ENCODE peak calls at places on chromosomes 1 and 21, in seven cellular contexts. One of them, this sample, is unnamed.

GRCh38 chr21:46000182-46000730 is 18.7 kb downstream of the COL6A1 start:
- DNase-seq in adrenal gland: no peak
- DNase-seq in K562: no peak
- DNase-seq in GM23338: no peak
- DNase-seq in breast epithelium: peak; percentile 36
- DNase-seq in left ventricle myocardium inferior: peak; percentile 17
- DNase-seq in spleen: no peak
- DNase-seq in this sample: no peak

GRCh38 chr1:181112071-181112929 is 23.8 kb downstream of the IER5 start:
- DNase-seq in adrenal gland: peak; percentile 75
- DNase-seq in K562: peak; percentile 88
- DNase-seq in GM23338: no peak
- DNase-seq in breast epithelium: peak; percentile 76
- DNase-seq in left ventricle myocardium inferior: peak; percentile 67
- DNase-seq in spleen: no peak
- DNase-seq in this sample: no peak

GRCh38 chr1:220810963-220811362 is 24.2 kb downstream of the MTARC1 start:
- DNase-seq in adrenal gland: no peak
- DNase-seq in K562: no peak
- DNase-seq in GM23338: no peak
- DNase-seq in breast epithelium: no peak
- DNase-seq in left ventricle myocardium inferior: no peak
- DNase-seq in spleen: no peak
- DNase-seq in this sample: no peak

GRCh38 chr1:100866041-100866900 is 28.4 kb downstream of the EXTL2 start:
- DNase-seq in adrenal gland: no peak
- DNase-seq in K562: peak; percentile 48
- DNase-seq in GM23338: peak; percentile 29
- DNase-seq in breast epithelium: no peak
- DNase-seq in left ventricle myocardium inferior: no peak
- DNase-seq in spleen: no peak
- DNase-seq in this sample: no peak

GRCh38 chr1:112515311-112516009 is 6.7 kb downstream of the WNT2B start:
- DNase-seq in adrenal gland: no peak
- DNase-seq in K562: peak; percentile 19
- DNase-seq in GM23338: peak; percentile 61
- DNase-seq in breast epithelium: no peak
- DNase-seq in left ventricle myocardium inferior: no peak
- DNase-seq in spleen: no peak
- DNase-seq in this sample: no peak

GRCh38 chr1:26020941-26021646 is 481 bp upstream of the EXTL1 start:
- DNase-seq in adrenal gland: no peak
- DNase-seq in K562: no peak
- DNase-seq in GM23338: no peak
- DNase-seq in breast epithelium: no peak
- DNase-seq in left ventricle myocardium inferior: no peak
- DNase-seq in spleen: no peak
- DNase-seq in this sample: no peak

GRCh38 chr1:39036678-39037077 is 10.5 kb downstream of the NDUFS5 start:
- DNase-seq in adrenal gland: no peak
- DNase-seq in K562: no peak
- DNase-seq in GM23338: no peak
- DNase-seq in breast epithelium: no peak
- DNase-seq in left ventricle myocardium inferior: no peak
- DNase-seq in spleen: no peak
- DNase-seq in this sample: no peak

GRCh38 chr1:75614455-75615379 is 3.8 kb upstream of the SLC44A5 start:
- DNase-seq in adrenal gland: no peak
- DNase-seq in K562: peak; percentile 67
- DNase-seq in GM23338: peak; percentile 93
- DNase-seq in breast epithelium: no peak
- DNase-seq in left ventricle myocardium inferior: peak; percentile 14
- DNase-seq in spleen: peak; percentile 85
- DNase-seq in this sample: peak; percentile 32

GRCh38 chr1:3275471-3276340 is 178.8 kb upstream of the ARHGEF16 start:
- DNase-seq in adrenal gland: no peak
- DNase-seq in K562: no peak
- DNase-seq in GM23338: no peak
- DNase-seq in breast epithelium: no peak
- DNase-seq in left ventricle myocardium inferior: peak; percentile 38
- DNase-seq in spleen: no peak
- DNase-seq in this sample: no peak

GRCh38 chr1:217311766-217312165 is 319.1 kb downstream of the GPATCH2 start:
- DNase-seq in adrenal gland: no peak
- DNase-seq in K562: no peak
- DNase-seq in GM23338: peak; percentile 65
- DNase-seq in breast epithelium: no peak
- DNase-seq in left ventricle myocardium inferior: no peak
- DNase-seq in spleen: no peak
- DNase-seq in this sample: no peak

GRCh38 chr1:160641323-160642280 is 5.2 kb downstream of the SLAMF1 start:
- DNase-seq in adrenal gland: no peak
- DNase-seq in K562: no peak
- DNase-seq in GM23338: no peak
- DNase-seq in breast epithelium: no peak
- DNase-seq in left ventricle myocardium inferior: no peak
- DNase-seq in spleen: no peak
- DNase-seq in this sample: no peak

GRCh38 chr1:41314781-41315481 is 46.3 kb upstream of the FOXO6 start:
- DNase-seq in adrenal gland: no peak
- DNase-seq in K562: no peak
- DNase-seq in GM23338: peak; percentile 39
- DNase-seq in breast epithelium: no peak
- DNase-seq in left ventricle myocardium inferior: no peak
- DNase-seq in spleen: no peak
- DNase-seq in this sample: no peak

GRCh38 chr1:33477451-33477850 is 5.0 kb downstream of the ZSCAN20 start:
- DNase-seq in adrenal gland: no peak
- DNase-seq in K562: no peak
- DNase-seq in GM23338: no peak
- DNase-seq in breast epithelium: no peak
- DNase-seq in left ventricle myocardium inferior: no peak
- DNase-seq in spleen: no peak
- DNase-seq in this sample: no peak

GRCh38 chr1:33470495-33471012 is 1.9 kb upstream of the ZSCAN20 start:
- DNase-seq in adrenal gland: peak; percentile 72
- DNase-seq in K562: peak; percentile 83
- DNase-seq in GM23338: peak; percentile 91
- DNase-seq in breast epithelium: peak; percentile 67
- DNase-seq in left ventricle myocardium inferior: peak; percentile 79
- DNase-seq in spleen: peak; percentile 87
- DNase-seq in this sample: peak; percentile 52

GRCh38 chr1:33471416-33471815 is 1.0 kb upstream of the ZSCAN20 start:
- DNase-seq in adrenal gland: no peak
- DNase-seq in K562: no peak
- DNase-seq in GM23338: no peak
- DNase-seq in breast epithelium: no peak
- DNase-seq in left ventricle myocardium inferior: no peak
- DNase-seq in spleen: no peak
- DNase-seq in this sample: no peak

GRCh38 chr1:33472349-33472980 is at the start of gene ZSCAN20:
- DNase-seq in adrenal gland: peak; percentile 96
- DNase-seq in K562: peak; percentile 97
- DNase-seq in GM23338: peak; percentile 98
- DNase-seq in breast epithelium: peak; percentile 98
- DNase-seq in left ventricle myocardium inferior: peak; percentile 98
- DNase-seq in spleen: peak; percentile 96
- DNase-seq in this sample: peak; percentile 82

DNA sequence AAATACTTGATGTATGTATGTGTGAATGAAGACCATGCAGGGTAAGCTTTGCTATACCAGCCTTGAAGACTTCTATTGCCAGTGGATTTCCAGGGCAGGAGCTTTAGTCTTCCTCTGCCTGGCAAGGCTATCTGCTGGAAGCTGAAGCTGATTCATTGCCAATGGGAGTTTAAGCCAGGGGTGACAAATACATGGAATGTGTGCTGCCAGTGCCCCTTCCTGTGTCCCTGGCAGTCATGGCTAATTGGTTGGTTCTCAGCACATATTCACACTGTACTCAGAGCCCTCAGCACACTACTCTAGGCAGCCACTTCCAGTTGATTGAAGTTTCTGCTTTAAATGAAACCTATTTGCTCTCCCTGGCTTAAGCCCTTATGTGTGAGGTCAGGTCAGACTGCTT is 1.5 kb downstream of the ZSCAN20 start:
- DNase-seq in adrenal gland: no peak
- DNase-seq in K562: no peak
- DNase-seq in GM23338: no peak
- DNase-seq in breast epithelium: no peak
- DNase-seq in left ventricle myocardium inferior: no peak
- DNase-seq in spleen: no peak
- DNase-seq in this sample: no peak
- H3K27me3 ChIP-seq in adrenal gland: no peaks in the 10 kb centered on the region
- H3K27me3 ChIP-seq in K562: no peaks in the 10 kb centered on the region
- H3K27me3 ChIP-seq in GM23338: no peaks in the 10 kb centered on the region
- H3K27me3 ChIP-seq in breast epithelium: no peaks in the 10 kb centered on the region
- H3K27me3 ChIP-seq in left ventricle myocardium inferior: no peaks in the 10 kb centered on the region
- H3K27me3 ChIP-seq in spleen: no peaks in the 10 kb centered on the region
- H3K27me3 ChIP-seq in this sample: no peaks in the 10 kb centered on the region

DNA sequence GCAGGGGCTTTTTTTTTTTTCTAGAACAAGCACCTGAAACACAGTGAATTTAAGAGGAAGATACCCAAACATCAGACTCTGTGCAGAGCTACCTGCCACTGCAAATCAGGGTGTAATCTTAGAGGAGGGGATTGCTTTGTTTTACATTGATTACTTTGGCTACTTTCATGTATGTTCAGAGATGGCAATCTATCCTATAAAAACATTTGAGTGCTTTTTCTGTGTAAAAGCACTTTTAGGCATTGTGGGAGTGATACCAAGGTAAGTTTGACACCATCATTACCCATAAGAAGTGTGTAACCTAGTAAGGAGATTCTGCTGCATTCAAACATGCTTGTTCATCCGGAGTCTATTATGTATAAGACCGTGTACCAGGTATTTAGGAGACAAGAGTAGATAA is 50.1 kb downstream of the ZFYVE9 start:
- DNase-seq in adrenal gland: no peak
- DNase-seq in K562: no peak
- DNase-seq in GM23338: no peak
- DNase-seq in breast epithelium: no peak
- DNase-seq in left ventricle myocardium inferior: no peak
- DNase-seq in spleen: no peak
- DNase-seq in this sample: no peak
- TF ChIP-seq CTCF in adrenal gland: no peak
- TF ChIP-seq CTCF in K562: no peak
- TF ChIP-seq CTCF in GM23338: no peak
- TF ChIP-seq CTCF in breast epithelium: no peak
- TF ChIP-seq CTCF in left ventricle myocardium inferior: no peak
- TF ChIP-seq CTCF in spleen: no peak
- TF ChIP-seq CTCF in this sample: no peak

GRCh38 chr21:36745459-36745858 is 46.5 kb downstream of the SIM2 start:
- DNase-seq in adrenal gland: no peak
- DNase-seq in K562: no peak
- DNase-seq in GM23338: no peak
- DNase-seq in breast epithelium: no peak
- DNase-seq in left ventricle myocardium inferior: no peak
- DNase-seq in spleen: no peak
- DNase-seq in this sample: no peak

GRCh38 chr21:36750579-36750959 is 51.7 kb downstream of the SIM2 start:
- DNase-seq in adrenal gland: no peak
- DNase-seq in K562: no peak
- DNase-seq in GM23338: no peak
- DNase-seq in breast epithelium: no peak
- DNase-seq in left ventricle myocardium inferior: no peak
- DNase-seq in spleen: no peak
- DNase-seq in this sample: no peak

GRCh38 chr21:36747114-36747814 is 48.3 kb downstream of the SIM2 start:
- DNase-seq in adrenal gland: peak; percentile 20
- DNase-seq in K562: peak; percentile 31
- DNase-seq in GM23338: peak; percentile 52
- DNase-seq in breast epithelium: no peak
- DNase-seq in left ventricle myocardium inferior: peak; percentile 23
- DNase-seq in spleen: peak; percentile 29
- DNase-seq in this sample: no peak

GRCh38 chr21:36749935-36750578 is 51.1 kb downstream of the SIM2 start:
- DNase-seq in adrenal gland: no peak
- DNase-seq in K562: no peak
- DNase-seq in GM23338: peak; percentile 98
- DNase-seq in breast epithelium: no peak
- DNase-seq in left ventricle myocardium inferior: no peak
- DNase-seq in spleen: peak; percentile 38
- DNase-seq in this sample: no peak

DNA sequence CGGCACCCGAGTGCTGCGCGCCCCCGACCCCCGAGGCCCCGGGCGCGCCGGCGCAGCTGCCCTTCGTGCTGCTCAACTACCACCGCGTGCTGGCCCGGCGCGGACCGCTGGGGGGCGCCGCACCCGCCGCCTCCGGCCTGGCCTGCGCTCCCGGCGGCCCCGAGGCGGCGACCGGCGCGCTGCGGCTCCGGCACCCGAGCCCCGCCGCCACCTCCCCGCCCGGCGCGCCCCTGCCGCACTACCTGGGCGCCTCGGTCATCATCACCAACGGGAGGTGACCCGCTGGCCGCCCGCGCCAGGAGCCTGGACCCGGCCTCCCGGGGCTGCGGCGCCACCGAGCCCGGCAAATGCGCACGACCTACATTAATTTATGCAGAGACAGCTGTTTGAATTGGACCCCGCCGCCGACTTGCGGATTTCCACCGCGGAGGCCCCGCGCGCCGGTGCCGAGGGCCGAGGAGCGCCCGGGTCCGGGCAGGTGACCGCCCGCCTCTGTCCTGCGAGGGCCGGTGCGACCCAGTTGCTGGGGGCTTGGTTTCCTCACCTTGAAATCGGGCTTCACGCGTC is 49.0 kb downstream of the SIM2 start:
- DNase-seq in adrenal gland: peak; percentile 69
- DNase-seq in K562: peak; percentile 70
- DNase-seq in GM23338: peak; percentile 85
- DNase-seq in breast epithelium: no peak
- DNase-seq in left ventricle myocardium inferior: peak; percentile 62
- DNase-seq in spleen: peak; percentile 75
- DNase-seq in this sample: no peak
- H3K4me3 ChIP-seq in adrenal gland: peak overlapping the region; percentile 32
- H3K4me3 ChIP-seq in K562: peak overlapping the region; percentile 21
- H3K4me3 ChIP-seq in GM23338: peak overlapping the region; percentile 59
- H3K4me3 ChIP-seq in breast epithelium: peak overlapping the region; percentile 44
- H3K4me3 ChIP-seq in left ventricle myocardium inferior: peak overlapping the region; percentile 72
- H3K4me3 ChIP-seq in spleen: peak overlapping the region; percentile 65
- H3K4me3 ChIP-seq in this sample: no peak overlapping the region

GRCh38 chr1:12435639-12436344 is 182.2 kb downstream of the DHRS3 start:
- DNase-seq in adrenal gland: no peak
- DNase-seq in K562: no peak
- DNase-seq in GM23338: no peak
- DNase-seq in breast epithelium: no peak
- DNase-seq in left ventricle myocardium inferior: no peak
- DNase-seq in spleen: no peak
- DNase-seq in this sample: no peak

GRCh38 chr1:12436345-12436658 is 181.7 kb downstream of the DHRS3 start:
- DNase-seq in adrenal gland: no peak
- DNase-seq in K562: peak; percentile 48
- DNase-seq in GM23338: no peak
- DNase-seq in breast epithelium: no peak
- DNase-seq in left ventricle myocardium inferior: no peak
- DNase-seq in spleen: no peak
- DNase-seq in this sample: no peak

GRCh38 chr1:12437629-12438028 is 180.4 kb downstream of the DHRS3 start:
- DNase-seq in adrenal gland: no peak
- DNase-seq in K562: no peak
- DNase-seq in GM23338: no peak
- DNase-seq in breast epithelium: no peak
- DNase-seq in left ventricle myocardium inferior: no peak
- DNase-seq in spleen: no peak
- DNase-seq in this sample: no peak

GRCh38 chr1:12438349-12438924 is 179.6 kb downstream of the DHRS3 start:
- DNase-seq in adrenal gland: no peak
- DNase-seq in K562: no peak
- DNase-seq in GM23338: no peak
- DNase-seq in breast epithelium: no peak
- DNase-seq in left ventricle myocardium inferior: no peak
- DNase-seq in spleen: no peak
- DNase-seq in this sample: peak; percentile 67

GRCh38 chr1:12436817-12437599 is 181.0 kb downstream of the DHRS3 start:
- DNase-seq in adrenal gland: no peak
- DNase-seq in K562: peak; percentile 73
- DNase-seq in GM23338: no peak
- DNase-seq in breast epithelium: no peak
- DNase-seq in left ventricle myocardium inferior: no peak
- DNase-seq in spleen: no peak
- DNase-seq in this sample: no peak
- H3K27me3 ChIP-seq in adrenal gland: no peaks in the 10 kb centered on the region
- H3K27me3 ChIP-seq in K562: no peaks in the 10 kb centered on the region
- H3K27me3 ChIP-seq in GM23338: no peaks in the 10 kb centered on the region
- H3K27me3 ChIP-seq in breast epithelium: no peaks in the 10 kb centered on the region
- H3K27me3 ChIP-seq in left ventricle myocardium inferior: no peaks in the 10 kb centered on the region
- H3K27me3 ChIP-seq in spleen: no peaks in the 10 kb centered on the region
- H3K27me3 ChIP-seq in this sample: no peaks in the 10 kb centered on the region

This sample was measured in CD8-positive, alpha-beta T cell.